ENCODE peak calls at places on chromosomes 6 and 20, in six cellular contexts. H, C, E, W, Z and X are unnamed samples. For H3K27me3, the result is how much of the 10 kb centered on the place peaks cover.

GRCh38 chr20:51425347-51426106 is 117.0 kb downstream of the NFATC2 start:
- DNase-seq in C (no peak), E (no peak), H (no peak), Z (no peak), W (no peak), X (no peak)

GRCh38 chr6:33116881-33117711 is 41.3 kb downstream of the HLA-DPB1 start:
- DNase-seq in E (no peak), C (no peak), Z (no peak), H (peak), W (no peak), X (no peak)

GRCh38 chr20:63167026-63167917 is 48.7 kb downstream of the YTHDF1 start:
- DNase-seq in W (no peak), Z (peak), C (no peak), E (no peak), H (no peak), X (no peak)

GRCh38 chr20:49572857-49573256 is 4.9 kb upstream of the PTGIS start:
- DNase-seq in H (no peak), Z (no peak), W (no peak), C (no peak), E (no peak), X (peak)

GRCh38 chr6:148382856-148383255 is 40.2 kb downstream of the SASH1 start:
- DNase-seq in W (no peak), H (no peak), C (no peak), Z (no peak), E (no peak), X (no peak)

GRCh38 chr20:33796263-33796906 is 14.8 kb upstream of the CHMP4B start:
- DNase-seq in E (peak), Z (no peak), H (no peak), C (no peak), W (no peak), X (no peak)

GRCh38 chr6:139184050-139184826 is 49.4 kb downstream of the HECA start:
- DNase-seq in C (no peak), H (no peak), E (no peak), Z (no peak), W (no peak), X (no peak)

GRCh38 chr6:163667372-163668060 is 253.0 kb downstream of the QKI start:
- DNase-seq in H (peak), W (no peak), C (peak), Z (no peak), E (no peak), X (no peak)

GRCh38 chr6:246349-246748 is 45.9 kb upstream of the DUSP22 start:
- DNase-seq in H (no peak), W (no peak), E (no peak), C (no peak), Z (no peak), X (no peak)

GRCh38 chr6:34656378-34657036 is 40.1 kb downstream of the ILRUN start:
- DNase-seq in C (peak), E (no peak), H (no peak), Z (peak), W (peak), X (no peak)

GRCh38 chr6:139882234-139882633 is 507.8 kb upstream of the CITED2 start:
- DNase-seq in C (no peak), Z (no peak), E (no peak), W (no peak), H (no peak), X (no peak)

GRCh38 chr6:20655317-20655716 is 121.1 kb downstream of the CDKAL1 start:
- DNase-seq in C (no peak), E (no peak), W (no peak), Z (no peak), H (no peak), X (no peak)

GRCh38 chr20:17904027-17904426 is 64.6 kb downstream of the SNX5 start:
- DNase-seq in W (no peak), E (no peak), Z (no peak), H (no peak), C (peak), X (no peak)

GRCh38 chr6:117555262-117555849 is 47.0 kb downstream of the GOPC start:
- DNase-seq in E (no peak), C (no peak), W (no peak), Z (no peak), H (no peak), X (no peak)

GRCh38 chr20:62827323-62828050 is 10.6 kb downstream of the COL9A3 start:
- DNase-seq in H (no peak), C (no peak), Z (no peak), W (no peak), E (no peak), X (no peak)

GRCh38 chr6:109015185-109015584 is 79.5 kb downstream of the SESN1 start:
- DNase-seq in E (no peak), Z (no peak), W (no peak), C (no peak), H (no peak), X (no peak)

GRCh38 chr6:84653027-84653551 is 111.3 kb downstream of the TBX18 start:
- DNase-seq in H (no peak), W (no peak), E (no peak), Z (no peak), C (no peak), X (no peak)

GRCh38 chr6:10151144-10151915 is 263.5 kb downstream of the TFAP2A start:
- DNase-seq in H (no peak), W (no peak), Z (no peak), C (no peak), E (no peak), X (no peak)

GRCh38 chr6:54310377-54311152 is 2.3 kb downstream of the TINAG start:
- DNase-seq in Z (no peak), H (no peak), W (no peak), C (no peak), E (no peak), X (no peak)

GRCh38 chr6:29830409-29830808 is 2.8 kb downstream of the HLA-G start:
- DNase-seq in C (no peak), Z (no peak), H (no peak), W (no peak), E (no peak), X (no peak)

GRCh38 chr6:29827579-29828470 is at the start of gene HLA-G:
- DNase-seq in C (no peak), H (peak), W (no peak), E (no peak), Z (no peak), X (no peak)

GRCh38 chr6:29828471-29828797 is 809 bp downstream of the HLA-G start:
- DNase-seq in E (no peak), H (peak), C (no peak), Z (peak), W (no peak), X (no peak)

GRCh38 chr6:29831776-29832175 is 4.2 kb downstream of the HLA-G start:
- DNase-seq in H (no peak), Z (no peak), C (no peak), E (no peak), W (no peak), X (no peak)

DNA sequence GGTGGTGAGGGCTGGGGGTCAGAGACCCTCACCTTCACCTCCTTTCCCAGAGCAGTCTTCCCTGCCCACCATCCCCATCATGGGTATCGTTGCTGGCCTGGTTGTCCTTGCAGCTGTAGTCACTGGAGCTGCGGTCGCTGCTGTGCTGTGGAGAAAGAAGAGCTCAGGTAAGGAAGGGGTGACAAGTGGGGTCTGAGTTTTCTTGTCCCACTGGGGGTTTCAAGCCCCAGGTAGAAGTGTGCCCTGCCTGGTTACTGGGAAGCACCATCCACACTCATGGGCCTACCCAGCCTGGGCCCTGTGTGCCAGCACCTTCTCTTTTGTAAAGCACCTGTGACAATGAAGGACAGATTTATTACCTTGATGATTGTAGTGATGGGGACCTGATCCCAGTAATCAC is 2.1 kb downstream of the HLA-G start:
- DNase-seq in E (no peak), W (no peak), Z (no peak), C (no peak), H (no peak), X (no peak)
- H3K27me3 ChIP-seq in E (under half), W (under half), Z (under half), C (under half), H (under half), X (under half)

GRCh38 chr6:131061771-131062160 is 1.3 kb downstream of the EPB41L2 start:
- DNase-seq in C (no peak), Z (no peak), W (no peak), H (no peak), E (no peak), X (no peak)

GRCh38 chr6:131058236-131058635 is 4.8 kb downstream of the EPB41L2 start:
- DNase-seq in C (no peak), W (no peak), Z (no peak), H (no peak), E (no peak), X (no peak)

GRCh38 chr6:131060311-131060710 is 2.7 kb downstream of the EPB41L2 start:
- DNase-seq in C (no peak), H (no peak), W (no peak), E (no peak), Z (no peak), X (no peak)

GRCh38 chr6:131061041-131061770 is 1.8 kb downstream of the EPB41L2 start:
- DNase-seq in Z (no peak), E (no peak), W (peak), C (no peak), H (no peak), X (no peak)

DNA sequence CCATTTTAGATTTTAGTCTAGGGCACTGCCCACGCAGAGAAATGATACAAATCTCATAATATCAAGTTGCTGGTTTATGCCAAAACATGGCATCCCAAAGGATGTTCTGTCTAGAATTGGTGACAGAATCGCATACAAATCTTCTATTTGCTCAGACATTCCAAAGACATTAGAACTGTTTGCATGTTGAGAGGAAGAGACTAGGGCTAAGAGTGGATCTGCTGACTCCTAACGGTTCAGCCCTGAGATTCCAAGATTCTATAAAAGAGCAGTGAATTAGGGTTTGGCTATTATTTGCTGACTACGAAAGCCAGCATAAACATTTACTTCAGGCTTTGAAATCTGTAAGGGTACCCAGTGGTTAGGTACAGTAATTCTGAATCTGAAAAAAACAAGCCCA is 3.6 kb downstream of the EPB41L2 start:
- DNase-seq in W (no peak), E (no peak), Z (no peak), C (no peak), H (no peak), X (no peak)
- TF ChIP-seq ZNF274 in W (no peak), E (no peak), Z (no peak), C (no peak), H (no peak), X (no peak)

GRCh38 chr20:23253524-23253923 is 97.1 kb upstream of the NXT1 start:
- DNase-seq in W (no peak), Z (no peak), E (no peak), C (no peak), H (peak), X (no peak)

GRCh38 chr20:23254505-23254904 is 96.1 kb upstream of the NXT1 start:
- DNase-seq in C (no peak), W (no peak), Z (no peak), E (no peak), H (no peak), X (no peak)

GRCh38 chr20:23254034-23254433 is 96.6 kb upstream of the NXT1 start:
- DNase-seq in Z (no peak), H (peak), W (no peak), E (no peak), C (no peak), X (no peak)

GRCh38 chr20:23249541-23249940 is 101.0 kb upstream of the NXT1 start:
- DNase-seq in W (no peak), E (no peak), H (no peak), Z (no peak), C (no peak), X (no peak)

GRCh38 chr20:23251779-23252178 is 98.8 kb upstream of the NXT1 start:
- DNase-seq in E (no peak), Z (no peak), H (no peak), C (no peak), W (no peak), X (no peak)
- H3K27me3 ChIP-seq in E (half or more), Z (under half), H (under half), C (under half), W (under half), X (under half)

GRCh38 chr6:106807946-106808611 is 166.4 kb downstream of the CD24 start:
- DNase-seq in W (peak), H (no peak), E (no peak), C (no peak), Z (no peak), X (no peak)
- TF ChIP-seq ZNF274 in W (no peak), H (no peak), E (no peak), C (no peak), Z (no peak), X (no peak)

GRCh38 chr6:158644227-158645063 is at the start of gene DYNLT1:
- DNase-seq in W (peak), E (peak), H (peak), C (peak), Z (peak), X (peak)
- H3K27me3 ChIP-seq in W (under half), E (under half), H (under half), C (under half), Z (under half), X (under half)

GRCh38 chr6:45272626-45273025 is 55.5 kb upstream of the RUNX2 start:
- DNase-seq in E (no peak), H (no peak), Z (no peak), C (no peak), W (no peak), X (no peak)
- TF ChIP-seq ZNF274 in E (no peak), H (no peak), Z (no peak), C (no peak), W (no peak), X (no peak)

GRCh38 chr20:61590236-61590635 is 338.2 kb downstream of the CDH4 start:
- DNase-seq in C (no peak), W (no peak), Z (no peak), H (no peak), E (no peak), X (no peak)
- H3K27me3 ChIP-seq in C (under half), W (under half), Z (under half), H (under half), E (under half), X (under half)

GRCh38 chr6:135012764-135013163 is 41.9 kb downstream of the HBS1L start:
- DNase-seq in H (no peak), C (no peak), Z (no peak), W (no peak), E (no peak), X (no peak)
- TF ChIP-seq ZNF274 in H (no peak), C (no peak), Z (no peak), W (no peak), E (no peak), X (no peak)